ENCODE peak calls at places on chromosomes 12 and 14, in ten cellular contexts. L is thyroid gland, B is HCT116, V is ovary, C is stomach, Z is heart left ventricle, F is uterus, G is breast epithelium, U is transverse colon, S is sigmoid colon. R is an unnamed sample. For H3K27me3, the result is how much of the 10 kb centered on the place peaks cover.

GRCh38 chr12:110223777-110224378 is 57.2 kb upstream of the ATP2A2 start:
- DNase-seq in S (no peak), Z (no peak), V (no peak), F (no peak), B (no peak), C (no peak), G (no peak), U (no peak), L (no peak), R (no peak)

GRCh38 chr12:37547611-37548010 is 769.0 kb upstream of the ALG10B start:
- DNase-seq in C (no peak), G (no peak), B (no peak), S (no peak), U (no peak), F (no peak), V (no peak), Z (no peak), L (no peak), R (no peak)

GRCh38 chr14:65840118-65840751 is 427.7 kb downstream of the FUT8 start:
- DNase-seq in Z (no peak), L (no peak), F (no peak), G (no peak), V (no peak), U (no peak), S (no peak), B (no peak), C (no peak), R (no peak)

GRCh38 chr12:131982041-131982440 is 32.3 kb downstream of the EP400 start:
- DNase-seq in Z (no peak), B (no peak), S (no peak), U (no peak), V (no peak), L (no peak), F (no peak), C (no peak), G (no peak), R (no peak)

GRCh38 chr12:6644903-6645302 is 2.3 kb downstream of the ACRBP start:
- DNase-seq in U (peak), Z (no peak), L (peak), G (no peak), B (no peak), C (no peak), V (peak), S (no peak), F (peak), R (no peak)

GRCh38 chr12:124296916-124297351 is 2.0 kb downstream of the RFLNA start:
- DNase-seq in Z (no peak), B (no peak), F (no peak), G (no peak), L (no peak), V (no peak), S (no peak), U (peak), C (no peak), R (no peak)

GRCh38 chr12:126243814-126244213 is 1178.6 kb downstream of the AACS start:
- DNase-seq in F (no peak), V (no peak), L (no peak), Z (no peak), G (no peak), U (no peak), S (no peak), B (no peak), C (no peak), R (no peak)

GRCh38 chr14:50321009-50321660 is 9.0 kb downstream of the DMAC2L start:
- DNase-seq in F (peak), Z (no peak), G (no peak), S (peak), B (peak), V (peak), C (peak), L (peak), U (peak), R (peak)

GRCh38 chr12:113083863-113084430 is 27.4 kb downstream of the DTX1 start:
- DNase-seq in S (peak), B (no peak), L (peak), U (no peak), F (peak), V (no peak), Z (no peak), G (no peak), C (no peak), R (no peak)

GRCh38 chr14:53333809-53334208 is 180.7 kb upstream of the DDHD1 start:
- DNase-seq in U (no peak), C (no peak), S (no peak), Z (no peak), B (no peak), G (no peak), V (no peak), F (no peak), L (no peak), R (no peak)

GRCh38 chr12:108447168-108447840 is 67.8 kb upstream of the FICD start:
- DNase-seq in Z (no peak), V (no peak), L (no peak), F (no peak), U (no peak), B (no peak), G (no peak), S (no peak), C (no peak), R (no peak)

GRCh38 chr12:86496595-86496994 is 240.4 kb upstream of the MGAT4C start:
- DNase-seq in U (no peak), S (no peak), V (no peak), Z (no peak), C (no peak), B (no peak), L (no peak), G (no peak), F (no peak), R (no peak)

GRCh38 chr12:130952545-130952954 is 1.2 kb upstream of the ADGRD1 start:
- DNase-seq in G (no peak), F (peak), S (no peak), Z (no peak), L (no peak), V (no peak), B (no peak), U (no peak), C (no peak), R (no peak)

GRCh38 chr14:27553820-27554219 is 956.0 kb upstream of the NOVA1 start:
- DNase-seq in B (no peak), Z (no peak), L (no peak), G (no peak), S (no peak), F (no peak), C (no peak), V (no peak), U (no peak), R (no peak)

DNA sequence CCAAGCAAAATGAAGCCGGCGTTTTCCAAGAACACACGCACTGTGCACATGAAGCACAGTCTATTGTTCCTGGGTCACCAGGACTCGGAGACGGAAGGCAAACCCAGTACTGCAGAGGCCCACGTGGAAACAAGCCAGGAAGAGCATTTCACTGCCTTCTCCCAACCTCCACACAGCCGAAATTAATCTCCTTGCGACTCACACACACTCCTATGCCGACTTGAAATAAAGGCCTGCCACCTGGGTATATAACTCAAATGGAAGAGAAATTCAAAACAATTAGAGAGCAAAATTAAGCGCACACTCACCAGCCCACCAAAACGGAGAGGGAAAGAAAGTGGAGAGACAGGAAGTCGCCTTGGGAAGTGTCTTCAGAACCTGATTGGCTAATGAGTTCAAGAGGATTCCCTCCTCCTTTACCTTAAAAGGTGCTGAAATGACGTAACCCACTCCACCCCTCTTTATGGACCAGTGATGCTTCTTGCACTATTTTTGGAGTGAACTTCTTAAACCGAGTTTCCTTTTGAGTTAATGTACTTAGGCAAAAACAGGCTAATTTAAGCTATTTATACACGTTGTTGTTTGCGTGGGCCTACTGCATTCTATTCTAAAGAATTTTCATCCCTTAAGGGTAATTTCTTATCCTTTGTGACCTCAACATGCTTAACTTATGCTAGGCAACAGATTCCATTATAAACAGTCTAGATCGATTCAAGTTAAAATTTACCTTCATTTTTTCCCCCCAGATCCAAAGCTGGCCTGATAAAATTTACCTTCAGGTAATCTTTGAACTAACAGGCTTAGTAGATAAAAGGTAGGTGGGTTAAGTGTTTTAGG is at the start of gene CCNB1IP1:
- DNase-seq in S (peak), U (peak), B (peak), L (peak), F (peak), Z (no peak), C (peak), V (peak), G (no peak), R (peak)
- TF ChIP-seq POLR2A in S (peak), U (peak), B (peak), L (no peak), F (peak), Z (no peak), C (no peak), V (peak), G (no peak), R (peak)

GRCh38 chr14:100393906-100394732 is 71.0 kb downstream of the SLC25A47 start:
- DNase-seq in C (no peak), V (no peak), S (peak), G (no peak), U (no peak), L (no peak), F (no peak), Z (no peak), B (no peak), R (no peak)

GRCh38 chr14:100394886-100395672 is 71.9 kb downstream of the SLC25A47 start:
- DNase-seq in Z (no peak), U (no peak), G (no peak), C (no peak), S (peak), F (no peak), V (no peak), L (no peak), B (no peak), R (no peak)

GRCh38 chr14:100398044-100398443 is 74.9 kb downstream of the SLC25A47 start:
- DNase-seq in L (no peak), B (no peak), U (peak), C (no peak), F (no peak), Z (no peak), S (no peak), V (no peak), G (no peak), R (no peak)

GRCh38 chr14:100399052-100399849 is 76.1 kb downstream of the SLC25A47 start:
- DNase-seq in C (no peak), G (no peak), L (no peak), Z (no peak), S (no peak), B (no peak), F (no peak), U (no peak), V (no peak), R (no peak)

DNA sequence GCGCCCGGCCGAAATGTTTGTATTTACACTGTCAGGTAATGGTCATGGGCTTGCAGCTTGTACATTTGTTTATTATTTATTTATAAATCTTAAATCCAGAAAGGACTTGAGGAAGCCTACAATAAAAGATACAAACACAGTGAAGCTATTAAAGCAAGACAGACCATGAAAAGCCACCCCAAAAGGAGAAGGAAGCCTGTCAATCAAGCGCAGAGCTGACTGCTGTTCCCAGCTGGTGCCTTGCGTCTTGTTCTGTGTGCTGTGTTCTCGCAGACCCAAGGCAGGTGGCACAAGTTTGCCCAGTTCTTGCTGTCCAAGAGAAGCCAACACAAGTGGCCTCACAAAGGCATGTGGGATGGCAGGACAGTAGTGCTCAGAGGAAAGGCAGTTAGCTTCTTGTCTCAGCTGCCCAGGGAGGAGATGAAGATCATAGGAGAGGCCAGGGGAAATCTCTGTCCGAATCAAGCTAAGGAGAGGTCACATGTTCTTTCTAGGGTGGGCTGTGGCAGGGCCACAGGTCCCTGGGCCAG is 73.2 kb downstream of the SLC25A47 start:
- DNase-seq in V (no peak), C (no peak), U (no peak), F (no peak), S (no peak), G (no peak), Z (no peak), B (no peak), L (no peak), R (no peak)
- H3K27ac ChIP-seq in V (no peak), C (no peak), U (peak), F (no peak), S (no peak), G (peak), Z (no peak), B (no peak), L (no peak), R (no peak)

GRCh38 chr14:100566119-100566518 is 21.1 kb downstream of the BEGAIN start:
- DNase-seq in F (no peak), S (no peak), C (peak), G (no peak), V (no peak), L (no peak), B (no peak), U (peak), Z (no peak), R (no peak)
- H3K27me3 ChIP-seq in F (under half), S (half or more), C (half or more), G (under half), V (under half), L (under half), B (under half), U (half or more), Z (half or more), R (under half)

GRCh38 chr14:90758959-90759358 is 57.3 kb downstream of the TTC7B start:
- DNase-seq in G (no peak), F (peak), C (peak), B (no peak), Z (peak), U (peak), S (peak), L (peak), V (peak), R (peak)
- TF ChIP-seq POLR2A in G (no peak), F (peak), C (no peak), B (no peak), Z (no peak), U (peak), S (peak), L (no peak), V (no peak), R (no peak)

DNA sequence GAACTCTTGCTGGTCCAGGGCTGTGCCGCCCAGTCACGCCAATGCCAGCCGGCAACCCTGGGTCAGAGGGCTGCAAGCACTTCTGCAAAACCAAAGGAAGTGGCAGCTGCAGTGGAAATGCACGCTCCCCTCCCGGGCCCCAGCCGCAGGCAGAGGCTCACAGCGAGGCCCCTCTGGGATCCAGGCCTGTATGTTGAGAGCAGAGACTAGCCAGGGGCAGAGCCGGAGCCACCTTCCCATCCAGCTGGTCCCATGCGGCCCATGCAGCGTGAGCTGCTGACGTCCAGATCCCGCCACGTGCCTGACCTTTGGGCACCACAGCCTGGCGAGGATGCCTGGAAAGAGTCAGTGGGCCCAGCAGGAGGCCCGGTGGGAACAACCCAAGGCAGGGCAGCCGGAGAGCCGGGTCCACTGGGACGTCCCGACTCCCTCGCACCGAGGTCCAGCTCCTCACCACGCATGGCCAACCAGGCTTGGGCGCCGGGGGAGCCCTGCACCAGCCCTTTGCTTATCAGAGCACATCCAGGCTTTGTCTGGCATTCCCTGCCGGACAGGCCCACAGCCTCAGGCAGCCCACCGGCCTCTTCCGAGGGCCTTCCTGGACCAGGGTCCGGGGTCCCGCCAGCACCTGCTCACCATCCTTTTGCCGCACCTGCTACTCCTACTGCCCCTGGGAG is 4.3 kb downstream of the GPR132 start:
- DNase-seq in V (no peak), B (no peak), S (peak), G (no peak), F (no peak), L (peak), C (peak), U (peak), Z (no peak), R (peak)
- H3K27ac ChIP-seq in V (no peak), B (no peak), S (peak), G (no peak), F (peak), L (peak), C (peak), U (peak), Z (peak), R (no peak)

GRCh38 chr14:22040781-22041125 is 367.1 kb upstream of the OR4E1 start:
- DNase-seq in G (no peak), C (no peak), F (no peak), Z (no peak), V (no peak), B (no peak), U (no peak), L (no peak), S (no peak), R (no peak)

GRCh38 chr14:22044193-22044592 is 370.6 kb upstream of the OR4E1 start:
- DNase-seq in L (no peak), G (no peak), Z (no peak), C (no peak), B (no peak), S (no peak), U (no peak), F (no peak), V (no peak), R (no peak)

GRCh38 chr14:22047105-22047504 is 373.5 kb upstream of the OR4E1 start:
- DNase-seq in B (no peak), C (no peak), U (no peak), Z (no peak), S (no peak), F (no peak), V (no peak), G (no peak), L (peak), R (no peak)

GRCh38 chr14:22039938-22040780 is 366.5 kb upstream of the OR4E1 start:
- DNase-seq in Z (no peak), B (peak), F (no peak), V (no peak), C (no peak), G (no peak), L (peak), U (no peak), S (no peak), R (no peak)

DNA sequence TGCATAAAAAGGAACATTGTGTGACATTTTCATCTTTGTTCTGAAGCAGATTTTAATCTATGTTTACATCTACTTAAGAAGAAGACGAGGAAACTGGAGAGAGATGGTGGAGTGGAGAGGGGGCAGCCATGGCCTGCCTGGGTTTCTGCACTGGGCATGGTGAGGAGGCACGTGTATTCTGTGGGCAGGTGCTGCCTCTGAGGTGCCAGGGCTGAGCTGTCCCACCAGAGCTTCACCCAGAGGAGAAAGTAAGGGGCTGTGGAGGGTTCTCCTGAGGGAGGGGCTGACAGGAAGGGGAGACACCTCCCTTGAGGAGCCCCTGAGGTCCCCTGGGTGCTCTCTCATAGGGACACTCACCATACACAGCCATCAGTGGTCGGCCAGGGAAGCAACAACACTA is 372.4 kb upstream of the OR4E1 start:
- DNase-seq in C (no peak), U (no peak), S (no peak), Z (no peak), L (no peak), B (no peak), G (no peak), F (no peak), V (no peak), R (no peak)
- H3K27me3 ChIP-seq in C (under half), U (under half), S (under half), Z (under half), L (under half), B (half or more), G (under half), F (under half), V (under half), R (under half)

DNA sequence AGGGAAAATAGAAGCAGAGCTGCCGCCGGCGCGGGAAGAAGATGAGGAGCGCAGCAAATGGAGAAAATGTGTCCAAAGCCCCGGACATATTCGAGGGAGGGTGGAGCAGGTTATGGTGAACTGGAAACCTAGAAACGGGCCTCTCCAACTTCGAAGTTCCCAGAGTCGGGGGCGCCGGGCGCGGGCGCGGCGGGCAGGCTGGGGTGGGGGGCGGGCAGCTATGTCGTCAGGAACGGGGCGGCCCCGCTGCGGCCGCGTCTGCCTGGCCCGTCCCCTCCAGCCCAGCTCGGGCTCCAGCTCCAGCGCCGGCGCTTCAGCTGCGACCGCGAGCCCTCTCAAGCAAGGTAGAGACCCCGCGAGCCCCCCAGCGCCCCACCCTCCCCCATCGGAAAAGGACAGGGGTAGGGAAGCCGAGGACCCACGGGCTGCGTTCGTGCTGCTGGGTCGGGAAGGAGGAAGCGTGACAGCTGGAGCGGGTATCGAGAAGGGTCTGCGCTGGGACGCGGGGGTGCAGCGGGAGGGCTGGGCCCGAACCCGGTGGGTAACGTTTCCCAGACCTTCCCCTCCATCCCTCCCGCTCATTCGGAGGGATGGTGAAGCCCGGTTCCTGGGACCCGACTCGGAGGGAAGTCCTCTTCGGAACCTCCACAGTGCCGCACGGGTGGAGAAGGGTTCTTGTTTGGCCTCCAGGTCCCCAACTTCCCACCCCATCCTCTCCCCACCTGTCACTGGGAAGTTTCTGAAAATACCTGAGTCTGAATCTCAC is 1.0 kb downstream of the DGKA start:
- DNase-seq in V (peak), U (peak), G (no peak), Z (peak), S (peak), C (peak), B (no peak), L (peak), F (peak), R (peak)
- TF ChIP-seq POLR2A in V (peak), U (no peak), G (no peak), Z (peak), S (peak), C (no peak), B (no peak), L (no peak), F (peak), R (no peak)

R was measured in adrenal gland.